ENCODE peak calls at places on chromosomes 13 and 19, in eight cellular contexts. One of them, this sample, is unnamed.

GRCh38 chr13:99228737-99229691 is 28.4 kb downstream of the UBAC2 start:
- DNase-seq in stimulated activated CD8-positive, alpha-beta memory T cell treated with anti-CD3 and anti-CD28 coated beads, Interleukin-2, amount 100 ng/mL, for 48 hours: no peak
- DNase-seq in HCT116: no peak
- DNase-seq in EL: peak; percentile 87
- DNase-seq in astrocyte of the spinal cord: peak; percentile 90
- DNase-seq in breast epithelium: no peak
- DNase-seq in activated CD4-positive, alpha-beta T cell treated with anti-CD3 and anti-CD28 coated beads for 48 hours: no peak
- DNase-seq in pons: no peak
- DNase-seq in this sample: no peak

GRCh38 chr13:30978981-30979956 is 46.8 kb downstream of the TEX26 start:
- DNase-seq in stimulated activated CD8-positive, alpha-beta memory T cell treated with anti-CD3 and anti-CD28 coated beads, Interleukin-2, amount 100 ng/mL, for 48 hours: peak; percentile 8
- DNase-seq in HCT116: peak; percentile 38
- DNase-seq in EL: no peak
- DNase-seq in astrocyte of the spinal cord: no peak
- DNase-seq in breast epithelium: no peak
- DNase-seq in activated CD4-positive, alpha-beta T cell treated with anti-CD3 and anti-CD28 coated beads for 48 hours: peak; percentile 63
- DNase-seq in pons: no peak
- DNase-seq in this sample: no peak

GRCh38 chr19:917323-918151 is at the start of gene KISS1R:
- DNase-seq in stimulated activated CD8-positive, alpha-beta memory T cell treated with anti-CD3 and anti-CD28 coated beads, Interleukin-2, amount 100 ng/mL, for 48 hours: no peak
- DNase-seq in HCT116: no peak
- DNase-seq in EL: no peak
- DNase-seq in astrocyte of the spinal cord: no peak
- DNase-seq in breast epithelium: no peak
- DNase-seq in activated CD4-positive, alpha-beta T cell treated with anti-CD3 and anti-CD28 coated beads for 48 hours: peak; percentile 48
- DNase-seq in pons: no peak
- DNase-seq in this sample: peak; percentile 71

GRCh38 chr19:33727331-33728028 is 69.2 kb upstream of the KCTD15 start:
- DNase-seq in stimulated activated CD8-positive, alpha-beta memory T cell treated with anti-CD3 and anti-CD28 coated beads, Interleukin-2, amount 100 ng/mL, for 48 hours: no peak
- DNase-seq in HCT116: no peak
- DNase-seq in EL: no peak
- DNase-seq in astrocyte of the spinal cord: no peak
- DNase-seq in breast epithelium: no peak
- DNase-seq in activated CD4-positive, alpha-beta T cell treated with anti-CD3 and anti-CD28 coated beads for 48 hours: no peak
- DNase-seq in pons: no peak
- DNase-seq in this sample: no peak

GRCh38 chr19:45881909-45882528 is 3.9 kb downstream of the IRF2BP1 start:
- DNase-seq in stimulated activated CD8-positive, alpha-beta memory T cell treated with anti-CD3 and anti-CD28 coated beads, Interleukin-2, amount 100 ng/mL, for 48 hours: no peak
- DNase-seq in HCT116: no peak
- DNase-seq in EL: no peak
- DNase-seq in astrocyte of the spinal cord: no peak
- DNase-seq in breast epithelium: no peak
- DNase-seq in activated CD4-positive, alpha-beta T cell treated with anti-CD3 and anti-CD28 coated beads for 48 hours: no peak
- DNase-seq in pons: no peak
- DNase-seq in this sample: no peak

GRCh38 chr13:98393873-98394272 is 183.0 kb downstream of the STK24 start:
- DNase-seq in stimulated activated CD8-positive, alpha-beta memory T cell treated with anti-CD3 and anti-CD28 coated beads, Interleukin-2, amount 100 ng/mL, for 48 hours: no peak
- DNase-seq in HCT116: no peak
- DNase-seq in EL: no peak
- DNase-seq in astrocyte of the spinal cord: no peak
- DNase-seq in breast epithelium: no peak
- DNase-seq in activated CD4-positive, alpha-beta T cell treated with anti-CD3 and anti-CD28 coated beads for 48 hours: no peak
- DNase-seq in pons: peak; percentile 36
- DNase-seq in this sample: no peak

GRCh38 chr13:23467048-23467931 is 33.8 kb upstream of the SACS start:
- DNase-seq in stimulated activated CD8-positive, alpha-beta memory T cell treated with anti-CD3 and anti-CD28 coated beads, Interleukin-2, amount 100 ng/mL, for 48 hours: no peak
- DNase-seq in HCT116: no peak
- DNase-seq in EL: peak; percentile 87
- DNase-seq in astrocyte of the spinal cord: no peak
- DNase-seq in breast epithelium: no peak
- DNase-seq in activated CD4-positive, alpha-beta T cell treated with anti-CD3 and anti-CD28 coated beads for 48 hours: no peak
- DNase-seq in pons: no peak
- DNase-seq in this sample: no peak

GRCh38 chr19:54424201-54424600 is 8.9 kb downstream of the TTYH1 start:
- DNase-seq in stimulated activated CD8-positive, alpha-beta memory T cell treated with anti-CD3 and anti-CD28 coated beads, Interleukin-2, amount 100 ng/mL, for 48 hours: no peak
- DNase-seq in HCT116: no peak
- DNase-seq in EL: no peak
- DNase-seq in astrocyte of the spinal cord: no peak
- DNase-seq in breast epithelium: no peak
- DNase-seq in activated CD4-positive, alpha-beta T cell treated with anti-CD3 and anti-CD28 coated beads for 48 hours: no peak
- DNase-seq in pons: no peak
- DNase-seq in this sample: no peak

GRCh38 chr13:43725460-43725859 is 61.3 kb downstream of the ENOX1 start:
- DNase-seq in stimulated activated CD8-positive, alpha-beta memory T cell treated with anti-CD3 and anti-CD28 coated beads, Interleukin-2, amount 100 ng/mL, for 48 hours: no peak
- DNase-seq in HCT116: no peak
- DNase-seq in EL: no peak
- DNase-seq in astrocyte of the spinal cord: no peak
- DNase-seq in breast epithelium: no peak
- DNase-seq in activated CD4-positive, alpha-beta T cell treated with anti-CD3 and anti-CD28 coated beads for 48 hours: no peak
- DNase-seq in pons: no peak
- DNase-seq in this sample: no peak

GRCh38 chr13:58313219-58313618 is 681.7 kb downstream of the PCDH17 start:
- DNase-seq in stimulated activated CD8-positive, alpha-beta memory T cell treated with anti-CD3 and anti-CD28 coated beads, Interleukin-2, amount 100 ng/mL, for 48 hours: no peak
- DNase-seq in HCT116: no peak
- DNase-seq in EL: no peak
- DNase-seq in astrocyte of the spinal cord: no peak
- DNase-seq in breast epithelium: no peak
- DNase-seq in activated CD4-positive, alpha-beta T cell treated with anti-CD3 and anti-CD28 coated beads for 48 hours: no peak
- DNase-seq in pons: no peak
- DNase-seq in this sample: no peak

GRCh38 chr19:58479736-58480480 is 3.8 kb downstream of the ZNF446 start:
- DNase-seq in stimulated activated CD8-positive, alpha-beta memory T cell treated with anti-CD3 and anti-CD28 coated beads, Interleukin-2, amount 100 ng/mL, for 48 hours: no peak
- DNase-seq in HCT116: no peak
- DNase-seq in EL: no peak
- DNase-seq in astrocyte of the spinal cord: no peak
- DNase-seq in breast epithelium: no peak
- DNase-seq in activated CD4-positive, alpha-beta T cell treated with anti-CD3 and anti-CD28 coated beads for 48 hours: no peak
- DNase-seq in pons: no peak
- DNase-seq in this sample: no peak

GRCh38 chr13:24281188-24282008 is 28.0 kb upstream of the C1QTNF9 start:
- DNase-seq in stimulated activated CD8-positive, alpha-beta memory T cell treated with anti-CD3 and anti-CD28 coated beads, Interleukin-2, amount 100 ng/mL, for 48 hours: no peak
- DNase-seq in HCT116: no peak
- DNase-seq in EL: no peak
- DNase-seq in astrocyte of the spinal cord: no peak
- DNase-seq in breast epithelium: no peak
- DNase-seq in activated CD4-positive, alpha-beta T cell treated with anti-CD3 and anti-CD28 coated beads for 48 hours: no peak
- DNase-seq in pons: no peak
- DNase-seq in this sample: no peak

GRCh38 chr19:20247016-20247683 is 80.1 kb downstream of the ZNF486 start:
- DNase-seq in stimulated activated CD8-positive, alpha-beta memory T cell treated with anti-CD3 and anti-CD28 coated beads, Interleukin-2, amount 100 ng/mL, for 48 hours: no peak
- DNase-seq in HCT116: no peak
- DNase-seq in EL: peak; percentile 21
- DNase-seq in astrocyte of the spinal cord: no peak
- DNase-seq in breast epithelium: no peak
- DNase-seq in activated CD4-positive, alpha-beta T cell treated with anti-CD3 and anti-CD28 coated beads for 48 hours: peak; percentile 46
- DNase-seq in pons: peak; percentile 73
- DNase-seq in this sample: no peak

GRCh38 chr19:54523403-54523802 is 20.8 kb downstream of the LAIR2 start:
- DNase-seq in stimulated activated CD8-positive, alpha-beta memory T cell treated with anti-CD3 and anti-CD28 coated beads, Interleukin-2, amount 100 ng/mL, for 48 hours: peak; percentile 21
- DNase-seq in HCT116: no peak
- DNase-seq in EL: peak; percentile 71
- DNase-seq in astrocyte of the spinal cord: no peak
- DNase-seq in breast epithelium: no peak
- DNase-seq in activated CD4-positive, alpha-beta T cell treated with anti-CD3 and anti-CD28 coated beads for 48 hours: peak; percentile 78
- DNase-seq in pons: peak; percentile 21
- DNase-seq in this sample: no peak

GRCh38 chr19:44924243-44924725 is 9.9 kb downstream of the APOC1 start:
- DNase-seq in stimulated activated CD8-positive, alpha-beta memory T cell treated with anti-CD3 and anti-CD28 coated beads, Interleukin-2, amount 100 ng/mL, for 48 hours: no peak
- DNase-seq in HCT116: no peak
- DNase-seq in EL: no peak
- DNase-seq in astrocyte of the spinal cord: no peak
- DNase-seq in breast epithelium: no peak
- DNase-seq in activated CD4-positive, alpha-beta T cell treated with anti-CD3 and anti-CD28 coated beads for 48 hours: no peak
- DNase-seq in pons: no peak
- DNase-seq in this sample: no peak

GRCh38 chr13:112845511-112846144 is 123.4 kb upstream of the MCF2L start:
- DNase-seq in stimulated activated CD8-positive, alpha-beta memory T cell treated with anti-CD3 and anti-CD28 coated beads, Interleukin-2, amount 100 ng/mL, for 48 hours: no peak
- DNase-seq in HCT116: no peak
- DNase-seq in EL: no peak
- DNase-seq in astrocyte of the spinal cord: no peak
- DNase-seq in breast epithelium: no peak
- DNase-seq in activated CD4-positive, alpha-beta T cell treated with anti-CD3 and anti-CD28 coated beads for 48 hours: no peak
- DNase-seq in pons: no peak
- DNase-seq in this sample: no peak

GRCh38 chr19:2827840-2828489 is 8.3 kb downstream of the ZNF554 start:
- DNase-seq in stimulated activated CD8-positive, alpha-beta memory T cell treated with anti-CD3 and anti-CD28 coated beads, Interleukin-2, amount 100 ng/mL, for 48 hours: no peak
- DNase-seq in HCT116: no peak
- DNase-seq in EL: no peak
- DNase-seq in astrocyte of the spinal cord: no peak
- DNase-seq in breast epithelium: no peak
- DNase-seq in activated CD4-positive, alpha-beta T cell treated with anti-CD3 and anti-CD28 coated beads for 48 hours: no peak
- DNase-seq in pons: no peak
- DNase-seq in this sample: no peak

GRCh38 chr13:27279506-27279905 is 8.9 kb downstream of the RASL11A start:
- DNase-seq in stimulated activated CD8-positive, alpha-beta memory T cell treated with anti-CD3 and anti-CD28 coated beads, Interleukin-2, amount 100 ng/mL, for 48 hours: no peak
- DNase-seq in HCT116: no peak
- DNase-seq in EL: no peak
- DNase-seq in astrocyte of the spinal cord: no peak
- DNase-seq in breast epithelium: no peak
- DNase-seq in activated CD4-positive, alpha-beta T cell treated with anti-CD3 and anti-CD28 coated beads for 48 hours: no peak
- DNase-seq in pons: no peak
- DNase-seq in this sample: no peak

GRCh38 chr13:36875431-36875830 is 44.6 kb downstream of the SMAD9 start:
- DNase-seq in stimulated activated CD8-positive, alpha-beta memory T cell treated with anti-CD3 and anti-CD28 coated beads, Interleukin-2, amount 100 ng/mL, for 48 hours: no peak
- DNase-seq in HCT116: no peak
- DNase-seq in EL: no peak
- DNase-seq in astrocyte of the spinal cord: no peak
- DNase-seq in breast epithelium: no peak
- DNase-seq in activated CD4-positive, alpha-beta T cell treated with anti-CD3 and anti-CD28 coated beads for 48 hours: no peak
- DNase-seq in pons: no peak
- DNase-seq in this sample: no peak

GRCh38 chr19:32201661-32202060 is 143.7 kb upstream of the ZNF507 start:
- DNase-seq in stimulated activated CD8-positive, alpha-beta memory T cell treated with anti-CD3 and anti-CD28 coated beads, Interleukin-2, amount 100 ng/mL, for 48 hours: no peak
- DNase-seq in HCT116: no peak
- DNase-seq in EL: no peak
- DNase-seq in astrocyte of the spinal cord: no peak
- DNase-seq in breast epithelium: no peak
- DNase-seq in activated CD4-positive, alpha-beta T cell treated with anti-CD3 and anti-CD28 coated beads for 48 hours: peak; percentile 11
- DNase-seq in pons: no peak
- DNase-seq in this sample: peak; percentile 59

GRCh38 chr19:18412610-18413239 is 6.5 kb upstream of the SSBP4 start:
- DNase-seq in stimulated activated CD8-positive, alpha-beta memory T cell treated with anti-CD3 and anti-CD28 coated beads, Interleukin-2, amount 100 ng/mL, for 48 hours: no peak
- DNase-seq in HCT116: no peak
- DNase-seq in EL: no peak
- DNase-seq in astrocyte of the spinal cord: no peak
- DNase-seq in breast epithelium: no peak
- DNase-seq in activated CD4-positive, alpha-beta T cell treated with anti-CD3 and anti-CD28 coated beads for 48 hours: no peak
- DNase-seq in pons: no peak
- DNase-seq in this sample: no peak

GRCh38 chr19:49890349-49891311 is 6.1 kb downstream of the IL4I1 start:
- DNase-seq in stimulated activated CD8-positive, alpha-beta memory T cell treated with anti-CD3 and anti-CD28 coated beads, Interleukin-2, amount 100 ng/mL, for 48 hours: peak; percentile 46
- DNase-seq in HCT116: no peak
- DNase-seq in EL: no peak
- DNase-seq in astrocyte of the spinal cord: no peak
- DNase-seq in breast epithelium: no peak
- DNase-seq in activated CD4-positive, alpha-beta T cell treated with anti-CD3 and anti-CD28 coated beads for 48 hours: peak; percentile 72
- DNase-seq in pons: no peak
- DNase-seq in this sample: no peak

GRCh38 chr19:538641-539428 is 5.0 kb upstream of the GZMM start:
- DNase-seq in stimulated activated CD8-positive, alpha-beta memory T cell treated with anti-CD3 and anti-CD28 coated beads, Interleukin-2, amount 100 ng/mL, for 48 hours: no peak
- DNase-seq in HCT116: no peak
- DNase-seq in EL: no peak
- DNase-seq in astrocyte of the spinal cord: no peak
- DNase-seq in breast epithelium: no peak
- DNase-seq in activated CD4-positive, alpha-beta T cell treated with anti-CD3 and anti-CD28 coated beads for 48 hours: no peak
- DNase-seq in pons: no peak
- DNase-seq in this sample: no peak

GRCh38 chr13:66860868-66861447 is 369.2 kb downstream of the PCDH9 start:
- DNase-seq in stimulated activated CD8-positive, alpha-beta memory T cell treated with anti-CD3 and anti-CD28 coated beads, Interleukin-2, amount 100 ng/mL, for 48 hours: no peak
- DNase-seq in HCT116: no peak
- DNase-seq in EL: no peak
- DNase-seq in astrocyte of the spinal cord: no peak
- DNase-seq in breast epithelium: no peak
- DNase-seq in activated CD4-positive, alpha-beta T cell treated with anti-CD3 and anti-CD28 coated beads for 48 hours: no peak
- DNase-seq in pons: peak; percentile 51
- DNase-seq in this sample: no peak

GRCh38 chr19:50334741-50335421 is 5.7 kb upstream of the KCNC3 start:
- DNase-seq in stimulated activated CD8-positive, alpha-beta memory T cell treated with anti-CD3 and anti-CD28 coated beads, Interleukin-2, amount 100 ng/mL, for 48 hours: no peak
- DNase-seq in HCT116: no peak
- DNase-seq in EL: no peak
- DNase-seq in astrocyte of the spinal cord: no peak
- DNase-seq in breast epithelium: no peak
- DNase-seq in activated CD4-positive, alpha-beta T cell treated with anti-CD3 and anti-CD28 coated beads for 48 hours: no peak
- DNase-seq in pons: no peak
- DNase-seq in this sample: no peak

GRCh38 chr13:49351871-49352270 is 92.0 kb downstream of the CAB39L start:
- DNase-seq in stimulated activated CD8-positive, alpha-beta memory T cell treated with anti-CD3 and anti-CD28 coated beads, Interleukin-2, amount 100 ng/mL, for 48 hours: no peak
- DNase-seq in HCT116: no peak
- DNase-seq in EL: no peak
- DNase-seq in astrocyte of the spinal cord: no peak
- DNase-seq in breast epithelium: no peak
- DNase-seq in activated CD4-positive, alpha-beta T cell treated with anti-CD3 and anti-CD28 coated beads for 48 hours: no peak
- DNase-seq in pons: no peak
- DNase-seq in this sample: no peak

GRCh38 chr13:71865858-71866172 is 1.2 kb downstream of the DACH1 start:
- DNase-seq in stimulated activated CD8-positive, alpha-beta memory T cell treated with anti-CD3 and anti-CD28 coated beads, Interleukin-2, amount 100 ng/mL, for 48 hours: no peak
- DNase-seq in HCT116: no peak
- DNase-seq in EL: no peak
- DNase-seq in astrocyte of the spinal cord: peak; percentile 12
- DNase-seq in breast epithelium: no peak
- DNase-seq in activated CD4-positive, alpha-beta T cell treated with anti-CD3 and anti-CD28 coated beads for 48 hours: no peak
- DNase-seq in pons: no peak
- DNase-seq in this sample: no peak

GRCh38 chr19:45068041-45068440 is 8.2 kb downstream of the ZNF296 start:
- DNase-seq in stimulated activated CD8-positive, alpha-beta memory T cell treated with anti-CD3 and anti-CD28 coated beads, Interleukin-2, amount 100 ng/mL, for 48 hours: no peak
- DNase-seq in HCT116: no peak
- DNase-seq in EL: no peak
- DNase-seq in astrocyte of the spinal cord: no peak
- DNase-seq in breast epithelium: no peak
- DNase-seq in activated CD4-positive, alpha-beta T cell treated with anti-CD3 and anti-CD28 coated beads for 48 hours: no peak
- DNase-seq in pons: no peak
- DNase-seq in this sample: no peak

GRCh38 chr13:36606060-36606459 is 67.8 kb upstream of the SERTM1 start:
- DNase-seq in stimulated activated CD8-positive, alpha-beta memory T cell treated with anti-CD3 and anti-CD28 coated beads, Interleukin-2, amount 100 ng/mL, for 48 hours: no peak
- DNase-seq in HCT116: no peak
- DNase-seq in EL: no peak
- DNase-seq in astrocyte of the spinal cord: no peak
- DNase-seq in breast epithelium: no peak
- DNase-seq in activated CD4-positive, alpha-beta T cell treated with anti-CD3 and anti-CD28 coated beads for 48 hours: no peak
- DNase-seq in pons: no peak
- DNase-seq in this sample: no peak

GRCh38 chr13:113448545-113448884 is 4.8 kb downstream of the ADPRHL1 start:
- DNase-seq in stimulated activated CD8-positive, alpha-beta memory T cell treated with anti-CD3 and anti-CD28 coated beads, Interleukin-2, amount 100 ng/mL, for 48 hours: no peak
- DNase-seq in HCT116: peak; percentile 22
- DNase-seq in EL: no peak
- DNase-seq in astrocyte of the spinal cord: no peak
- DNase-seq in breast epithelium: peak; percentile 50
- DNase-seq in activated CD4-positive, alpha-beta T cell treated with anti-CD3 and anti-CD28 coated beads for 48 hours: no peak
- DNase-seq in pons: no peak
- DNase-seq in this sample: no peak

GRCh38 chr19:51016798-51017683 is 2.5 kb downstream of the KLK10 start:
- DNase-seq in stimulated activated CD8-positive, alpha-beta memory T cell treated with anti-CD3 and anti-CD28 coated beads, Interleukin-2, amount 100 ng/mL, for 48 hours: peak; percentile 48
- DNase-seq in HCT116: peak; percentile 83
- DNase-seq in EL: peak; percentile 31
- DNase-seq in astrocyte of the spinal cord: no peak
- DNase-seq in breast epithelium: peak; percentile 83
- DNase-seq in activated CD4-positive, alpha-beta T cell treated with anti-CD3 and anti-CD28 coated beads for 48 hours: peak; percentile 86
- DNase-seq in pons: peak; percentile 59
- DNase-seq in this sample: peak; percentile 74

GRCh38 chr13:20336761-20337160 is 104.6 kb upstream of the GJB6 start:
- DNase-seq in stimulated activated CD8-positive, alpha-beta memory T cell treated with anti-CD3 and anti-CD28 coated beads, Interleukin-2, amount 100 ng/mL, for 48 hours: no peak
- DNase-seq in HCT116: no peak
- DNase-seq in EL: no peak
- DNase-seq in astrocyte of the spinal cord: no peak
- DNase-seq in breast epithelium: no peak
- DNase-seq in activated CD4-positive, alpha-beta T cell treated with anti-CD3 and anti-CD28 coated beads for 48 hours: no peak
- DNase-seq in pons: no peak
- DNase-seq in this sample: no peak

This sample was measured in type B pancreatic cell.